ENCODE peak calls at places on chromosomes 3 and 15, in nine cellular contexts. Y is glutamatergic neuron, G is mucosa of descending colon, L is GM23338, J is esophagus squamous epithelium, I is dorsolateral prefrontal cortex, T is HFFc6, F is fibroblast of mammary gland, A is AG04449. P is an unnamed sample.

GRCh38 chr15:101167791-101168462 is 83.9 kb downstream of the CHSY1 start:
- DNase-seq in A (no peak), F (peak), T (peak), L (no peak), Y (no peak), I (no peak), G (peak), J (peak), P (peak)

GRCh38 chr3:42300013-42300412 is 34.0 kb upstream of the CCK start:
- DNase-seq in A (no peak), G (peak), T (peak), L (peak), F (peak), Y (no peak), J (no peak), I (no peak), P (peak)

GRCh38 chr3:42876940-42877720 is 1.5 kb upstream of the CYP8B1 start:
- DNase-seq in A (no peak), T (no peak), J (no peak), L (no peak), G (no peak), I (no peak), F (no peak), Y (no peak), P (no peak)

GRCh38 chr3:29226709-29227108 is 54.2 kb upstream of the RBMS3 start:
- DNase-seq in F (peak), G (no peak), I (no peak), J (no peak), A (no peak), Y (no peak), T (no peak), L (no peak), P (no peak)

GRCh38 chr15:37045859-37046318 is 54.5 kb downstream of the MEIS2 start:
- DNase-seq in A (no peak), T (no peak), L (peak), G (no peak), J (no peak), Y (peak), I (no peak), F (no peak), P (no peak)

GRCh38 chr3:46675843-46676567 is 17.5 kb downstream of the ALS2CL start:
- DNase-seq in I (no peak), L (no peak), J (no peak), Y (peak), T (peak), G (no peak), A (no peak), F (peak), P (no peak)

GRCh38 chr15:25244731-25245585 is 193.9 kb downstream of the UBE3A start:
- DNase-seq in A (no peak), J (no peak), T (no peak), F (no peak), I (peak), L (no peak), G (no peak), Y (peak), P (no peak)

GRCh38 chr15:48718646-48719045 is 73.1 kb upstream of the FBN1 start:
- DNase-seq in I (no peak), L (no peak), A (no peak), G (no peak), T (peak), J (no peak), F (peak), Y (no peak), P (no peak)

GRCh38 chr3:73279-73678 is 123.3 kb upstream of the CHL1 start:
- DNase-seq in I (no peak), J (no peak), L (peak), T (no peak), Y (no peak), F (no peak), A (no peak), G (no peak), P (no peak)

GRCh38 chr3:122572940-122573412 is 4.5 kb upstream of the PARP15 start:
- DNase-seq in L (peak), A (no peak), F (peak), G (peak), I (no peak), J (no peak), T (no peak), Y (no peak), P (peak)

GRCh38 chr3:31166249-31166885 is 271.9 kb upstream of the GADL1 start:
- DNase-seq in I (no peak), L (peak), F (peak), A (peak), T (peak), Y (no peak), G (peak), J (no peak), P (peak)

GRCh38 chr15:67783303-67783702 is 42.0 kb upstream of the SKOR1 start:
- DNase-seq in L (no peak), F (no peak), Y (no peak), J (no peak), A (no peak), T (no peak), I (no peak), G (peak), P (no peak)

GRCh38 chr15:32909431-32909830 is 191.6 kb downstream of the GREM1 start:
- DNase-seq in T (peak), G (no peak), A (peak), I (no peak), F (peak), Y (no peak), L (no peak), J (no peak), P (peak)

GRCh38 chr3:172179680-172180399 is 140.5 kb downstream of the FNDC3B start:
- DNase-seq in G (peak), Y (no peak), I (no peak), J (no peak), A (no peak), F (no peak), T (no peak), L (no peak), P (peak)

GRCh38 chr3:53147161-53147902 is 13.7 kb upstream of the PRKCD start:
- DNase-seq in J (no peak), Y (no peak), T (no peak), I (no peak), L (no peak), F (no peak), G (no peak), A (no peak), P (no peak)

GRCh38 chr15:29671308-29671981 is 150.8 kb downstream of the TJP1 start:
- DNase-seq in A (no peak), F (peak), G (no peak), Y (no peak), L (no peak), T (peak), I (no peak), J (no peak), P (peak)

GRCh38 chr3:194865081-194865480 is 179.4 kb downstream of the FAM43A start:
- DNase-seq in I (no peak), F (no peak), T (no peak), Y (no peak), J (no peak), G (no peak), L (no peak), A (no peak), P (no peak)

GRCh38 chr15:100723323-100723801 is 121.0 kb downstream of the ASB7 start:
- DNase-seq in Y (no peak), J (no peak), G (no peak), A (no peak), L (no peak), T (no peak), F (peak), I (no peak), P (peak)

GRCh38 chr3:129022114-129022994 is 21.2 kb downstream of the EFCC1 start:
- DNase-seq in A (no peak), I (peak), T (no peak), G (peak), Y (no peak), L (no peak), F (peak), J (no peak), P (no peak)

GRCh38 chr3:106160396-106160795 is 291.6 kb upstream of the CBLB start:
- DNase-seq in Y (no peak), L (no peak), I (no peak), F (peak), A (no peak), J (no peak), G (no peak), T (no peak), P (no peak)

GRCh38 chr3:170978335-170978745 is 48.2 kb downstream of the SLC2A2 start:
- DNase-seq in A (no peak), T (no peak), J (no peak), F (no peak), L (no peak), Y (peak), G (no peak), I (no peak), P (no peak)

GRCh38 chr3:187069857-187070516 is 69.3 kb downstream of the RPL39L start:
- DNase-seq in I (no peak), Y (no peak), F (no peak), T (no peak), A (no peak), J (no peak), G (no peak), L (no peak), P (no peak)

GRCh38 chr3:187064210-187065115 is 74.8 kb downstream of the RPL39L start:
- DNase-seq in A (no peak), I (no peak), F (peak), L (peak), Y (no peak), J (no peak), G (no peak), T (no peak), P (peak)

GRCh38 chr3:187062526-187063177 is 76.6 kb downstream of the RPL39L start:
- DNase-seq in G (no peak), I (no peak), L (no peak), T (peak), A (peak), Y (no peak), F (peak), J (no peak), P (peak)

GRCh38 chr3:187063286-187064081 is 75.8 kb downstream of the RPL39L start:
- DNase-seq in G (no peak), I (no peak), Y (no peak), T (no peak), A (no peak), F (no peak), L (peak), J (no peak), P (peak)

DNA sequence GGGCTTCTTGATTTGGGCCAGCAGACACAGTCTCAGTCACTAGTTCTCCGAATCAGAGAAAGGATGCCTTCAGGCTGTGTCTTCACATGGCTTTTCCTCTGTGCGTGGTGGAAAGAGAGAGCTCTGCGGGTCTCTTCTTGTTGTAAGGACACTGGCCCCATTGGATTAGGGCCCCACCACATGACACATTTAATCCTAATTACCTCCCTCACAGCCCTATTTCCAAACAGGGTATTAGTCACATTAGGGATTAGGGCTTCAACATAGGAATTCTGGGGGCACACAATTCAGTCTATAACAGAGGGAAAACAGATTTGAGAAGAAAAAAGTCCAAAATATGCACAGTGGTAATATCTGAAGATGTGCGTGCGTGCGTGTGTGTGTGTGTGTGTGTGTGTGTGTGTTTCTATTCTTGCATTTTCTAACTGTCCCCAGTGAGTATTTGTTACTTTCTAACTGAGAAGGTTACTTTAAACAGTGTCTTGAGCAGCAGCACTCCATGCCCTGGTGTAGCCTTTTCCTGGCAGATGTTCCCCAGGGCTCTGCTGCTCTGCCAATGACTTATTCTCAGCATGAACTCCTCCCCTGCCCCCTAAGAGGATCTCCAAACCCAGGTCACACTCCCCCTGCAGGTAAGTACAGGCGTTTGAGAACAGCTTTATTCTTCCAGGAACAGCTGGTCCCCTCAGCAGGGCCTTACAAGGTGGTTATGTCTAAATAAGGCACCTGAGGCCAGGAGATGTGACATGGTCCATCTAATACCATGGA is 72.9 kb downstream of the RPL39L start:
- DNase-seq in A (no peak), I (no peak), L (peak), T (peak), Y (no peak), J (no peak), G (peak), F (peak), P (peak)
- TF ChIP-seq CTCF in A (peak), I (no peak), L (peak), T (peak), Y (no peak), J (peak), G (no peak), F (peak), P (peak)

DNA sequence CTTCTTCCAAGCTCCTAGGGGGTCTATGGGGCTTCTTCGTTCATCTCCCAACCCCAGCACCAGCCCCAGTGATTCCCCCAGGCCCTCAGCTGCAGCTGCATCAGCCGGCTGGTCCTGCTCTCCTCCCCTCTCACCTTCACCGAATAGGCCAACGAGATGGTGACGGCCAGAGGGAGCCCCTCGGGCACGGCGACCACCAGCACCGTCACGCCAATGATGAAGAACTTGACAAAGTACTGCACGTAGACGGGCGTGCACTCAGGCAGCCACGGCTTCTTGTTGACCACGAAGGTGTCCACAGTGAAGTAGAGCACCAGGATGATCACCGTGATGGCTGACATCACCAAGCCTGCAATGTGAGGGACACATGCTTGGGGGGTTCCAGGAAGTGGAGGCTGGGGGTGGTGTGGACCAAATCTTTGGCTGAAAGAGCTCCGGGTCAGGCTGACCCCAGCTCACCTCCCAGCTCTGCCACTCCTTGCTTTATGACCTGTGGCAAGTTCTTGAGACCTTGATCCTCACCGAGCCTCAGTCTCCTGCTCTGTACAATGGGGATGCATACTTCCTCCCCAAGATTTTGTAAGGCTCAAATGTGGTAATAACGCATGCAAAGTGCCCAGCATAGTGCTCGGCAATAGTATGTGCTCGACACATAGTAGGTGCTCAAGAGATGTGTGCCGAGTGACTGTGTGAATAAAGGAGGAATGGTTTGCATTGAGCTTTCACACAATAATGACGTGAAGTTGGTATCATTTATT is 54.6 kb upstream of the SEC13 start:
- DNase-seq in J (no peak), G (no peak), F (no peak), L (no peak), Y (no peak), T (no peak), I (no peak), A (no peak), P (no peak)
- TF ChIP-seq CTCF in J (no peak), G (no peak), F (no peak), L (no peak), Y (no peak), T (no peak), I (no peak), A (no peak), P (no peak)

GRCh38 chr3:36792342-36792741 is 28.0 kb upstream of the DCLK3 start:
- DNase-seq in G (peak), Y (peak), F (peak), J (no peak), L (peak), A (no peak), T (peak), I (no peak), P (peak)
- TF ChIP-seq CTCF in G (no peak), Y (peak), F (peak), J (peak), L (peak), A (peak), T (peak), I (no peak), P (peak)

GRCh38 chr15:44195151-44195740 is at the start of gene FRMD5:
- DNase-seq in F (peak), I (peak), Y (peak), A (peak), T (peak), J (peak), G (peak), L (peak), P (peak)
- TF ChIP-seq CTCF in F (peak), I (peak), Y (no peak), A (peak), T (peak), J (peak), G (peak), L (peak), P (peak)

GRCh38 chr3:87949189-87949878 is 109.5 kb downstream of the CGGBP1 start:
- DNase-seq in J (no peak), L (no peak), Y (no peak), T (no peak), I (no peak), F (no peak), G (no peak), A (no peak), P (no peak)

GRCh38 chr3:87949879-87950208 is 109.0 kb downstream of the CGGBP1 start:
- DNase-seq in Y (no peak), I (no peak), A (no peak), F (no peak), T (no peak), L (no peak), G (no peak), J (no peak), P (no peak)
- TF ChIP-seq CTCF in Y (no peak), I (no peak), A (no peak), F (no peak), T (no peak), L (no peak), G (no peak), J (no peak), P (no peak)

P was measured in MCF 10A.